ENCODE peak calls at places on chromosomes 12 and 14, in nine cellular contexts. Q is endothelial cell, V is skeletal muscle cell, R is HuH-7, E is ACHN, L is K562, A is transverse colon, Y is lower leg skin, S is osteocyte. W is an unnamed sample.

GRCh38 chr12:95326855-95327254 is 109.2 kb downstream of the VEZT start:
- DNase-seq in Q (no peak), V (no peak), R (no peak), E (no peak), L (no peak), A (no peak), Y (no peak), S (no peak), W (no peak)

GRCh38 chr12:69988601-69989194 is 163.7 kb downstream of the MYRFL start:
- DNase-seq in Q (no peak), V (peak; percentile 87), R (no peak), E (no peak), L (no peak), A (no peak), Y (no peak), S (no peak), W (no peak)

GRCh38 chr12:58310368-58310767 is 369.0 kb downstream of the ATP23 start:
- DNase-seq in Q (no peak), V (peak; percentile 32), R (no peak), E (peak; percentile 38), L (no peak), A (no peak), Y (no peak), S (no peak), W (no peak)

GRCh38 chr12:3600039-3600720 is 109.2 kb downstream of the PRMT8 start:
- DNase-seq in Q (no peak), V (no peak), R (no peak), E (no peak), L (peak; percentile 45), A (no peak), Y (no peak), S (no peak), W (no peak)

GRCh38 chr12:11014234-11014633 is 8.2 kb downstream of the TAS2R19 start:
- DNase-seq in Q (no peak), V (peak; percentile 21), R (no peak), E (no peak), L (no peak), A (no peak), Y (no peak), S (no peak), W (no peak)

GRCh38 chr14:66076166-66076565 is 410.0 kb upstream of the CCDC196 start:
- DNase-seq in Q (no peak), V (peak; percentile 7), R (no peak), E (no peak), L (no peak), A (no peak), Y (no peak), S (no peak), W (no peak)

GRCh38 chr14:49594347-49595089 is 4.2 kb upstream of the LRR1 start:
- DNase-seq in Q (no peak), V (no peak), R (no peak), E (no peak), L (peak; percentile 17), A (peak; percentile 68), Y (no peak), S (no peak), W (no peak)

GRCh38 chr12:94100254-94100653 is 48.1 kb upstream of the PLXNC1 start:
- DNase-seq in Q (peak; percentile 9), V (peak; percentile 91), R (no peak), E (no peak), L (peak; percentile 20), A (no peak), Y (no peak), S (no peak), W (peak; percentile 3)

GRCh38 chr14:33463731-33464130 is 487.1 kb downstream of the EGLN3 start:
- DNase-seq in Q (no peak), V (no peak), R (no peak), E (no peak), L (no peak), A (no peak), Y (no peak), S (no peak), W (no peak)

GRCh38 chr12:48163150-48163747 is 5.9 kb upstream of the ASB8 start:
- DNase-seq in Q (no peak), V (no peak), R (no peak), E (no peak), L (no peak), A (no peak), Y (no peak), S (no peak), W (no peak)

GRCh38 chr12:4031703-4032291 is 158.6 kb upstream of the PARP11 start:
- DNase-seq in Q (no peak), V (no peak), R (no peak), E (peak; percentile 64), L (no peak), A (peak; percentile 29), Y (peak; percentile 86), S (no peak), W (no peak)

GRCh38 chr12:95922231-95922630 is 20.2 kb downstream of the CCDC38 start:
- DNase-seq in Q (no peak), V (peak; percentile 66), R (no peak), E (no peak), L (no peak), A (no peak), Y (no peak), S (no peak), W (no peak)

GRCh38 chr12:30978639-30979038 is 52.1 kb downstream of the TSPAN11 start:
- DNase-seq in Q (no peak), V (no peak), R (no peak), E (no peak), L (no peak), A (no peak), Y (no peak), S (no peak), W (no peak)

GRCh38 chr12:15013634-15014169 is 40.9 kb downstream of the PDE6H start:
- DNase-seq in Q (no peak), V (no peak), R (no peak), E (no peak), L (no peak), A (no peak), Y (no peak), S (no peak), W (no peak)

GRCh38 chr14:56555921-56556570 is 23.6 kb upstream of the TMEM260 start:
- DNase-seq in Q (no peak), V (no peak), R (peak; percentile 49), E (peak; percentile 32), L (peak; percentile 10), A (no peak), Y (no peak), S (no peak), W (peak; percentile 66)

GRCh38 chr12:105322070-105322469 is 8.4 kb upstream of the C12orf75 start:
- DNase-seq in Q (no peak), V (no peak), R (no peak), E (no peak), L (no peak), A (no peak), Y (no peak), S (no peak), W (peak; percentile 23)

GRCh38 chr14:50800032-50800431 is 30.9 kb downstream of the NIN start:
- DNase-seq in Q (no peak), V (no peak), R (no peak), E (no peak), L (no peak), A (no peak), Y (no peak), S (no peak), W (no peak)

GRCh38 chr14:51850651-51851050 is 9.8 kb upstream of the GNG2 start:
- DNase-seq in Q (no peak), V (no peak), R (no peak), E (no peak), L (no peak), A (no peak), Y (no peak), S (peak; percentile 49), W (no peak)

GRCh38 chr14:88668448-88669116 is 105.7 kb downstream of the ZC3H14 start:
- DNase-seq in Q (no peak), V (no peak), R (no peak), E (no peak), L (no peak), A (no peak), Y (no peak), S (no peak), W (no peak)

GRCh38 chr14:30657606-30658163 is 35.6 kb downstream of the SCFD1 start:
- DNase-seq in Q (no peak), V (no peak), R (no peak), E (peak; percentile 29), L (no peak), A (no peak), Y (no peak), S (no peak), W (no peak)

GRCh38 chr12:110627500-110628195 is 13.7 kb downstream of the TCTN1 start:
- DNase-seq in Q (no peak), V (no peak), R (no peak), E (no peak), L (no peak), A (no peak), Y (no peak), S (no peak), W (no peak)

GRCh38 chr14:103618999-103619398 is 10.0 kb upstream of the KLC1 start:
- DNase-seq in Q (no peak), V (no peak), R (no peak), E (no peak), L (no peak), A (no peak), Y (no peak), S (no peak), W (no peak)

GRCh38 chr12:27866382-27867101 is 86.5 kb upstream of the MANSC4 start:
- DNase-seq in Q (no peak), V (peak; percentile 33), R (no peak), E (peak; percentile 5), L (no peak), A (no peak), Y (no peak), S (no peak), W (no peak)

GRCh38 chr12:123934829-123935228 is 37.8 kb downstream of the CCDC92 start:
- DNase-seq in Q (no peak), V (no peak), R (no peak), E (no peak), L (peak; percentile 29), A (no peak), Y (no peak), S (no peak), W (no peak)

GRCh38 chr14:103630364-103631108 is 1.5 kb downstream of the KLC1 start:
- DNase-seq in Q (no peak), V (no peak), R (no peak), E (no peak), L (no peak), A (no peak), Y (no peak), S (no peak), W (no peak)

GRCh38 chr12:52121848-52122838 is 42.6 kb downstream of the SMIM41 start:
- DNase-seq in Q (peak; percentile 75), V (peak; percentile 4), R (peak; percentile 74), E (peak; percentile 71), L (peak; percentile 73), A (peak; percentile 69), Y (peak; percentile 92), S (no peak), W (peak; percentile 52)

GRCh38 chr14:96267336-96267735 is 11.3 kb downstream of the BDKRB1 start:
- DNase-seq in Q (no peak), V (no peak), R (no peak), E (no peak), L (no peak), A (no peak), Y (peak; percentile 91), S (no peak), W (no peak)

GRCh38 chr14:92105845-92106094 is 612 bp downstream of the ATXN3 start:
- DNase-seq in Q (no peak), V (no peak), R (peak; percentile 14), E (no peak), L (no peak), A (peak; percentile 44), Y (peak; percentile 92), S (no peak), W (no peak)

GRCh38 chr14:47227051-47227600 is 448.3 kb downstream of the MDGA2 start:
- DNase-seq in Q (no peak), V (no peak), R (no peak), E (no peak), L (no peak), A (no peak), Y (no peak), S (no peak), W (no peak)

GRCh38 chr14:74085047-74085637 is 386 bp downstream of the LIN52 start:
- DNase-seq in Q (no peak), V (no peak), R (no peak), E (peak; percentile 51), L (peak; percentile 21), A (no peak), Y (peak; percentile 84), S (no peak), W (no peak)

GRCh38 chr14:71086571-71086970 is 179.3 kb downstream of the PCNX1 start:
- DNase-seq in Q (no peak), V (no peak), R (no peak), E (no peak), L (no peak), A (no peak), Y (no peak), S (no peak), W (no peak)

W was measured in NCI-H2029.